ENCODE peak calls at places on chromosome 4, in five cellular contexts. One of them, this sample, is unnamed. For H3K4me1, the result is how much of the 10 kb centered on the place peaks cover.

GRCh38 chr4:73068496-73069337 is 799 bp downstream of the COX18 start:
- DNase-seq in IMR-90: peak
- DNase-seq in HCT116: no peak
- DNase-seq in HepG2: peak
- DNase-seq in H1: no peak
- DNase-seq in this sample: no peak

GRCh38 chr4:80183196-80184052 is 13.9 kb upstream of the PRDM8 start:
- DNase-seq in IMR-90: no peak
- DNase-seq in HCT116: no peak
- DNase-seq in HepG2: no peak
- DNase-seq in H1: no peak
- DNase-seq in this sample: no peak

GRCh38 chr4:156312261-156312847 is 358.7 kb upstream of the CTSO start:
- DNase-seq in IMR-90: no peak
- DNase-seq in HCT116: no peak
- DNase-seq in HepG2: no peak
- DNase-seq in H1: no peak
- DNase-seq in this sample: no peak

GRCh38 chr4:4417886-4418285 is 31.0 kb downstream of the NSG1 start:
- DNase-seq in IMR-90: no peak
- DNase-seq in HCT116: no peak
- DNase-seq in HepG2: no peak
- DNase-seq in H1: no peak
- DNase-seq in this sample: no peak

GRCh38 chr4:46196086-46196485 is 72.2 kb upstream of the GABRG1 start:
- DNase-seq in IMR-90: no peak
- DNase-seq in HCT116: no peak
- DNase-seq in HepG2: no peak
- DNase-seq in H1: no peak
- DNase-seq in this sample: no peak

GRCh38 chr4:122827899-122828601 is 1.4 kb downstream of the FGF2 start:
- DNase-seq in IMR-90: peak
- DNase-seq in HCT116: no peak
- DNase-seq in HepG2: peak
- DNase-seq in H1: peak
- DNase-seq in this sample: peak

GRCh38 chr4:181959121-181959520 is 284.1 kb upstream of the TENM3 start:
- DNase-seq in IMR-90: peak
- DNase-seq in HCT116: no peak
- DNase-seq in HepG2: no peak
- DNase-seq in H1: no peak
- DNase-seq in this sample: peak

GRCh38 chr4:7324651-7325121 is 110.0 kb downstream of the PSAPL1 start:
- DNase-seq in IMR-90: no peak
- DNase-seq in HCT116: no peak
- DNase-seq in HepG2: no peak
- DNase-seq in H1: no peak
- DNase-seq in this sample: no peak

GRCh38 chr4:83473966-83474365 is 10.9 kb downstream of the ABRAXAS1 start:
- DNase-seq in IMR-90: no peak
- DNase-seq in HCT116: no peak
- DNase-seq in HepG2: no peak
- DNase-seq in H1: no peak
- DNase-seq in this sample: no peak

GRCh38 chr4:7300711-7301095 is 108.4 kb downstream of the SORCS2 start:
- DNase-seq in IMR-90: no peak
- DNase-seq in HCT116: no peak
- DNase-seq in HepG2: no peak
- DNase-seq in H1: no peak
- DNase-seq in this sample: no peak

GRCh38 chr4:72820107-72820506 is 249.4 kb downstream of the COX18 start:
- DNase-seq in IMR-90: no peak
- DNase-seq in HCT116: no peak
- DNase-seq in HepG2: no peak
- DNase-seq in H1: no peak
- DNase-seq in this sample: no peak

GRCh38 chr4:145679520-145679919 is 426 bp upstream of the C4orf51 start:
- DNase-seq in IMR-90: peak
- DNase-seq in HCT116: peak
- DNase-seq in HepG2: peak
- DNase-seq in H1: no peak
- DNase-seq in this sample: peak

DNA sequence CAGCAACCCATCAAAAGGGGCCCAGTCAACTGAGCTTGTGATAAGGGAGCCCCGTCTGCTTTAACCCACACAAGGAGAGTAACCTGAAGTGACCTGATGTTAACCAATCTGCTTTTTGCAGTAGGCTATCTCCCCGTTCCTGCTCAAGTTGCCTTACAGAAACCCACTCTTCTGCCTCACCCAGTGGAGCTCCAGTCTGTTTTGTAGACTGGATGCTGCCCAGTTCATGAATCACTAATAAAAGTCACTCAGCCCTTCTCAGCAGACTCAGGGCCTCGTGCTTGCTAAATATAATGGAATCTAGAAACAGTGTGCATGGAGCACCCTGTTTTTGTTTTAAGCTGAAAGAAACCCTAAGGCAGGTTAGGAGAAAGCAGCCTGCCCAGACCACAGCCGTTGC is 312.3 kb downstream of the FBXW7 start:
- DNase-seq in IMR-90: no peak
- DNase-seq in HCT116: no peak
- DNase-seq in HepG2: no peak
- DNase-seq in H1: no peak
- DNase-seq in this sample: no peak
- TF ChIP-seq CEBPB in IMR-90: no peak
- TF ChIP-seq CEBPB in HCT116: no peak
- TF ChIP-seq CEBPB in HepG2: no peak
- TF ChIP-seq CEBPB in H1: no peak
- TF ChIP-seq CEBPB in this sample: no peak

GRCh38 chr4:113604955-113605354 is 156.6 kb downstream of the CAMK2D start:
- DNase-seq in IMR-90: peak
- DNase-seq in HCT116: no peak
- DNase-seq in HepG2: no peak
- DNase-seq in H1: no peak
- DNase-seq in this sample: peak

GRCh38 chr4:113607998-113608397 is 153.5 kb downstream of the CAMK2D start:
- DNase-seq in IMR-90: no peak
- DNase-seq in HCT116: no peak
- DNase-seq in HepG2: no peak
- DNase-seq in H1: no peak
- DNase-seq in this sample: no peak

GRCh38 chr4:113603926-113604325 is 157.6 kb downstream of the CAMK2D start:
- DNase-seq in IMR-90: peak
- DNase-seq in HCT116: no peak
- DNase-seq in HepG2: no peak
- DNase-seq in H1: no peak
- DNase-seq in this sample: no peak

GRCh38 chr4:113610542-113610941 is 151.0 kb downstream of the CAMK2D start:
- DNase-seq in IMR-90: no peak
- DNase-seq in HCT116: no peak
- DNase-seq in HepG2: no peak
- DNase-seq in H1: no peak
- DNase-seq in this sample: no peak

GRCh38 chr4:113607147-113607720 is 154.3 kb downstream of the CAMK2D start:
- DNase-seq in IMR-90: no peak
- DNase-seq in HCT116: no peak
- DNase-seq in HepG2: no peak
- DNase-seq in H1: no peak
- DNase-seq in this sample: no peak
- H3K4me1 ChIP-seq in IMR-90: under half
- H3K4me1 ChIP-seq in HCT116: under half
- H3K4me1 ChIP-seq in HepG2: under half
- H3K4me1 ChIP-seq in H1: under half
- H3K4me1 ChIP-seq in this sample: under half

GRCh38 chr4:8353158-8353495 is 83.6 kb downstream of the HTRA3 start:
- DNase-seq in IMR-90: no peak
- DNase-seq in HCT116: no peak
- DNase-seq in HepG2: no peak
- DNase-seq in H1: no peak
- DNase-seq in this sample: no peak

GRCh38 chr4:8355864-8356565 is 84.5 kb downstream of the ACOX3 start:
- DNase-seq in IMR-90: peak
- DNase-seq in HCT116: no peak
- DNase-seq in HepG2: no peak
- DNase-seq in H1: no peak
- DNase-seq in this sample: no peak

GRCh38 chr4:8353912-8354453 is 84.4 kb downstream of the HTRA3 start:
- DNase-seq in IMR-90: peak
- DNase-seq in HCT116: no peak
- DNase-seq in HepG2: no peak
- DNase-seq in H1: no peak
- DNase-seq in this sample: no peak

GRCh38 chr4:8356856-8357255 is 83.7 kb downstream of the ACOX3 start:
- DNase-seq in IMR-90: no peak
- DNase-seq in HCT116: no peak
- DNase-seq in HepG2: no peak
- DNase-seq in H1: no peak
- DNase-seq in this sample: no peak

DNA sequence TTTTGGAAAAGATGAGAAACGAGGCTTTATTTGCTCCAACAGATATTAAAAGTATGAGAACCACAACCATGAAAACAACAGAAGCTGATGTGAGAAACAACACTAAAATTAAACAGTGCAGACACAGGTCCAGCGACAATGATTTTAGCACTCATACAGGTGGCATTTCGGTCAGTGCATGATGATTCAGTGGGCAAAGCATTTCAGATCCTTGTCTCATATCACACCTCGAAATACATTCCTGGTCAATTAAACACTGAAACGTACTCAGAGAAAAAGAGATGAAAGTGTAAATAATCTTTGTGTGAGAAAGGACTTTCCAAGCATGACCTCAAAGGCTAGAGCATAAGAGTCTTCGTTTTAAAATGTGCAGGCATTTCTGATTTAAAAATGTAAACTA is 85.2 kb downstream of the ACOX3 start:
- DNase-seq in IMR-90: peak
- DNase-seq in HCT116: no peak
- DNase-seq in HepG2: no peak
- DNase-seq in H1: no peak
- DNase-seq in this sample: no peak
- TF ChIP-seq CEBPB in IMR-90: no peak
- TF ChIP-seq CEBPB in HCT116: no peak
- TF ChIP-seq CEBPB in HepG2: no peak
- TF ChIP-seq CEBPB in H1: no peak
- TF ChIP-seq CEBPB in this sample: no peak

DNA sequence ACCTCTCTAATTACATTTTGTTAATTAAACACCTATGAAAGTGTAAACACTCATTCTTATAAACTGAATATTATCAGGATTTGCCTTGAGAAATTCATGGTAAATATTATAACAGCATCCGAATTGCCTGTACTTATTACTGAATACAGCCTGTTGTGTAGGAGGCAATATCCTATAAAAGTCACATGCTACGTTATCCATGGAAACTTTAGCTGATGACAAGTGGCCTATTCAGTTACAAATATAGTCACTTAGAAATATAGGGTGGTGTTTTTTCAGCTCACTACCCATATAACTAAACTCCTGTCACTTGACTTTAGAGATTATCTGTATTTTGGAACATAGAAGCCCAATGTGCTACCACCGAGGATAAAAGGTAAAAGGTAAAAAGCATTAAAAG is 493.4 kb downstream of the INPP4B start:
- DNase-seq in IMR-90: no peak
- DNase-seq in HCT116: no peak
- DNase-seq in HepG2: no peak
- DNase-seq in H1: no peak
- DNase-seq in this sample: no peak
- H3K4me1 ChIP-seq in IMR-90: under half
- H3K4me1 ChIP-seq in HCT116: under half
- H3K4me1 ChIP-seq in HepG2: under half
- H3K4me1 ChIP-seq in H1: under half
- H3K4me1 ChIP-seq in this sample: half or more

GRCh38 chr4:36192922-36193321 is 51.4 kb downstream of the ARAP2 start:
- DNase-seq in IMR-90: no peak
- DNase-seq in HCT116: no peak
- DNase-seq in HepG2: no peak
- DNase-seq in H1: no peak
- DNase-seq in this sample: no peak

GRCh38 chr4:36187723-36188333 is 56.5 kb downstream of the ARAP2 start:
- DNase-seq in IMR-90: peak
- DNase-seq in HCT116: peak
- DNase-seq in HepG2: peak
- DNase-seq in H1: no peak
- DNase-seq in this sample: peak

GRCh38 chr4:36183665-36184393 is 60.5 kb downstream of the ARAP2 start:
- DNase-seq in IMR-90: no peak
- DNase-seq in HCT116: no peak
- DNase-seq in HepG2: no peak
- DNase-seq in H1: no peak
- DNase-seq in this sample: no peak

GRCh38 chr4:36189511-36190226 is 54.6 kb downstream of the ARAP2 start:
- DNase-seq in IMR-90: no peak
- DNase-seq in HCT116: no peak
- DNase-seq in HepG2: no peak
- DNase-seq in H1: no peak
- DNase-seq in this sample: no peak
- TF ChIP-seq CEBPB in IMR-90: no peak
- TF ChIP-seq CEBPB in HCT116: no peak
- TF ChIP-seq CEBPB in HepG2: no peak
- TF ChIP-seq CEBPB in H1: no peak
- TF ChIP-seq CEBPB in this sample: no peak

GRCh38 chr4:88881227-88881569 is 175.8 kb downstream of the FAM13A start:
- DNase-seq in IMR-90: no peak
- DNase-seq in HCT116: no peak
- DNase-seq in HepG2: no peak
- DNase-seq in H1: no peak
- DNase-seq in this sample: no peak

GRCh38 chr4:88880501-88881226 is 176.3 kb downstream of the FAM13A start:
- DNase-seq in IMR-90: no peak
- DNase-seq in HCT116: no peak
- DNase-seq in HepG2: no peak
- DNase-seq in H1: no peak
- DNase-seq in this sample: no peak

GRCh38 chr4:88878624-88879023 is 178.4 kb downstream of the FAM13A start:
- DNase-seq in IMR-90: no peak
- DNase-seq in HCT116: no peak
- DNase-seq in HepG2: peak
- DNase-seq in H1: no peak
- DNase-seq in this sample: no peak

DNA sequence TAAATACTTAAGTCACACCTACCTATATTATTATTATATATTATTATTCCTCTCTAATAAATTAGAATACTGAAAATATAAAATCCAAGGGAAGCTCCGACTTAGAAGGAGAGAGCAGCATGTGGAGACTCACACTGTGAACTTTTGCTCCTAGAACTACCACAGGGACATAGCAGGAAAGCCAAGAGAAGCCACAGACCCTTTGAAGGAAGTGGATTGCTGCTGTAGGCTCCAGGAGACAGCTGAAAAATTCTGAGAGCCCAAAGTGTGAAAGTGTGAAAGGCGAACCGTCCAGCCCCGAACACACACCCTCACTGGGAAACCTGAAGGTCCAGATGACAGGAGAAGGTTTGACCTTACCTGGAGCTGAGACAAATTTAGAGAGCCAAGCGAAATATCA is 177.0 kb downstream of the FAM13A start:
- DNase-seq in IMR-90: no peak
- DNase-seq in HCT116: no peak
- DNase-seq in HepG2: no peak
- DNase-seq in H1: no peak
- DNase-seq in this sample: no peak
- H3K4me1 ChIP-seq in IMR-90: under half
- H3K4me1 ChIP-seq in HCT116: under half
- H3K4me1 ChIP-seq in HepG2: under half
- H3K4me1 ChIP-seq in H1: under half
- H3K4me1 ChIP-seq in this sample: under half